ENCODE peak calls at places on chromosomes 5 and 9, in four cellular contexts. E is mesenchymal stem cell, L is IMR-90, T is mesendoderm. F is an unnamed sample.

GRCh38 chr9:135148386-135148785 is 60.9 kb downstream of the OLFM1 start:
- DNase-seq in L (no peak), E (no peak), T (no peak), F (no peak)

GRCh38 chr5:25362799-25363198 is 718.0 kb upstream of the CDH10 start:
- DNase-seq in E (peak; percentile 36), L (no peak), T (peak; percentile 85), F (no peak)

GRCh38 chr9:87518702-87519335 is 21.2 kb downstream of the DAPK1 start:
- DNase-seq in L (no peak), E (no peak), T (no peak), F (no peak)

GRCh38 chr5:120621339-120621738 is 157.2 kb downstream of the PRR16 start:
- DNase-seq in L (no peak), E (no peak), T (peak; percentile 79), F (no peak)

GRCh38 chr5:150081541-150082283 is 4.6 kb downstream of the CSF1R start:
- DNase-seq in L (peak; percentile 26), E (no peak), T (no peak), F (no peak)

GRCh38 chr9:125550216-125550614 is 156.8 kb downstream of the MAPKAP1 start:
- DNase-seq in E (peak; percentile 29), L (peak; percentile 17), T (no peak), F (no peak)

GRCh38 chr5:8943301-8943700 is 602.6 kb downstream of the SEMA5A start:
- DNase-seq in T (no peak), E (peak; percentile 9), L (peak; percentile 40), F (no peak)

GRCh38 chr5:176732736-176733585 is 77.4 kb upstream of the UNC5A start:
- DNase-seq in E (no peak), T (no peak), L (no peak), F (no peak)

GRCh38 chr5:160088805-160089204 is 30.4 kb downstream of the PWWP2A start:
- DNase-seq in L (no peak), E (no peak), T (no peak), F (no peak)

GRCh38 chr9:121798941-121799340 is 147.5 kb downstream of the DAB2IP start:
- DNase-seq in E (no peak), T (no peak), L (no peak), F (no peak)

GRCh38 chr9:136297016-136297691 is 6.7 kb downstream of the CCDC187 start:
- DNase-seq in L (no peak), E (no peak), T (no peak), F (no peak)

GRCh38 chr5:168334161-168335094 is 43.0 kb downstream of the WWC1 start:
- DNase-seq in L (peak; percentile 89), T (peak; percentile 98), E (peak; percentile 17), F (peak; percentile 36)

GRCh38 chr9:107144475-107144874 is 138.6 kb upstream of the RAD23B start:
- DNase-seq in E (no peak), L (no peak), T (no peak), F (no peak)

GRCh38 chr9:130934246-130934645 is 4.8 kb downstream of the FIBCD1 start:
- DNase-seq in L (no peak), T (no peak), E (no peak), F (no peak)

GRCh38 chr9:133023117-133023890 is 7.5 kb upstream of the GTF3C5 start:
- DNase-seq in T (no peak), L (no peak), E (no peak), F (no peak)

GRCh38 chr5:43315262-43315661 is 2.0 kb upstream of the HMGCS1 start:
- DNase-seq in T (peak; percentile 18), L (peak; percentile 57), E (peak; percentile 26), F (no peak)

GRCh38 chr9:127738666-127739065 is 3.6 kb upstream of the TOR2A start:
- DNase-seq in E (no peak), L (no peak), T (no peak), F (no peak)

GRCh38 chr5:625516-625915 is 13.4 kb downstream of the CEP72 start:
- DNase-seq in L (no peak), T (no peak), E (no peak), F (no peak)

GRCh38 chr5:31553863-31554262 is 21.8 kb downstream of the C5orf22 start:
- DNase-seq in L (peak; percentile 48), T (no peak), E (no peak), F (no peak)

GRCh38 chr9:106846847-106847246 is 16.1 kb upstream of the ZNF462 start:
- DNase-seq in T (no peak), L (peak; percentile 34), E (no peak), F (no peak)

GRCh38 chr5:41754857-41755256 is 115.4 kb downstream of the OXCT1 start:
- DNase-seq in T (no peak), E (no peak), L (no peak), F (no peak)

GRCh38 chr5:141654298-141654697 is 3.1 kb upstream of the FCHSD1 start:
- DNase-seq in L (peak; percentile 91), E (peak; percentile 54), T (no peak), F (no peak)

GRCh38 chr5:58255970-58256369 is 203.9 kb downstream of the PLK2 start:
- DNase-seq in T (no peak), E (no peak), L (no peak), F (no peak)

GRCh38 chr9:98709968-98710965 is 1.5 kb upstream of the GABBR2 start:
- DNase-seq in E (peak; percentile 45), L (peak; percentile 73), T (peak; percentile 63), F (no peak)

GRCh38 chr9:36548454-36548853 is 24.2 kb upstream of the MELK start:
- DNase-seq in L (no peak), E (no peak), T (no peak), F (no peak)

GRCh38 chr5:14250094-14250777 is 107.1 kb downstream of the TRIO start:
- DNase-seq in L (peak; percentile 86), T (peak; percentile 88), E (peak; percentile 52), F (peak; percentile 46)

GRCh38 chr5:514673-515072 is 9.6 kb downstream of the SLC9A3 start:
- DNase-seq in T (no peak), E (no peak), L (no peak), F (no peak)

GRCh38 chr9:97053717-97054116 is 14.8 kb upstream of the CTSV start:
- DNase-seq in T (peak; percentile 22), E (no peak), L (no peak), F (no peak)
- H3K23ac ChIP-seq in T (no peak overlapping the region), E (no peak overlapping the region), L (no peak overlapping the region), F (no peak overlapping the region)

GRCh38 chr9:109166771-109167601 is at the start of gene FRRS1L:
- DNase-seq in L (no peak), E (no peak), T (no peak), F (peak; percentile 35)

GRCh38 chr9:109166171-109166770 is 778 bp downstream of the FRRS1L start:
- DNase-seq in E (no peak), L (no peak), T (no peak), F (peak; percentile 74)

GRCh38 chr9:109168170-109168569 is 1.1 kb upstream of the FRRS1L start:
- DNase-seq in T (no peak), L (no peak), E (no peak), F (no peak)

GRCh38 chr9:109164040-109164439 is 3.0 kb downstream of the FRRS1L start:
- DNase-seq in T (no peak), E (no peak), L (no peak), F (no peak)

GRCh38 chr9:109167716-109168115 is 667 bp upstream of the FRRS1L start:
- DNase-seq in L (no peak), T (no peak), E (no peak), F (no peak)
- H3K18ac ChIP-seq in L (no peak overlapping the region), T (no peak overlapping the region), E (no peak overlapping the region), F (no peak overlapping the region)

DNA sequence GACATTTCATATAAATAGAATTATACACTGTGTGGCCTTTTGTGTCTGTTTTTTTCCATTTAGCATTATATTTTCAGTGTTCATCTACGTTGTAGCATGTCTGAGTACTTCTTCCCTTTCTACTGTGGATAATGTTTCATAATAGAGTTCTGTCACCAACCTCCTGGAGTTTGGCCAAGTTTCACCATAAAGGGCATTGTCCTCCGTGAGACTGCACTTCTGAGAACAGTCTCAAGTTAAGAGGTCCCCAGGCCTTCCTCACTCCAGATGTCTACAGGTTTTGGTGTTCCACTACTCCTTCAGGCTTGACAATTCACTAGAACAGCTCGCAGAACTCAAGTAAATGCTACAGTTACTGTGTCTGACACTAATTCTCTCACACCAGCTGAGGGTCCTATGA is 30.9 kb downstream of the SLC35A4 start:
- DNase-seq in T (no peak), E (no peak), L (no peak), F (no peak)
- H3K4me3 ChIP-seq in T (no peak overlapping the region), E (no peak overlapping the region), L (no peak overlapping the region), F (no peak overlapping the region)

GRCh38 chr5:174721522-174722432 is 2.6 kb upstream of the MSX2 start:
- DNase-seq in T (peak; percentile 10), E (no peak), L (no peak), F (no peak)
- H3K23ac ChIP-seq in T (peak overlapping the region; percentile 59), E (peak overlapping the region; percentile 17), L (no peak overlapping the region), F (no peak overlapping the region)

GRCh38 chr5:81017320-81017719 is 57.2 kb downstream of the RASGRF2 start:
- DNase-seq in T (no peak), E (no peak), L (no peak), F (no peak)
- H3K18ac ChIP-seq in T (no peak overlapping the region), E (no peak overlapping the region), L (no peak overlapping the region), F (no peak overlapping the region)